ENCODE peak calls at places on chromosomes 2 and 18, in five cellular contexts. V is neural crest cell, J is neural progenitor cell, C is NB4, Q is foreskin fibroblast. M is an unnamed sample.

GRCh38 chr2:220167956-220168355 is 540.5 kb downstream of the SLC4A3 start:
- DNase-seq in J (no peak), C (no peak), V (no peak), Q (no peak), M (no peak)

GRCh38 chr2:160630801-160631590 is 137.4 kb upstream of the RBMS1 start:
- DNase-seq in V (no peak), Q (peak), J (no peak), C (no peak), M (no peak)

GRCh38 chr2:37588316-37588777 is 83.1 kb downstream of the CDC42EP3 start:
- DNase-seq in V (no peak), C (no peak), J (no peak), Q (peak), M (no peak)

GRCh38 chr2:108535380-108535677 is 1.1 kb downstream of the LIMS1 start:
- DNase-seq in C (peak), J (peak), V (no peak), Q (peak), M (no peak)

GRCh38 chr2:206981739-206982336 is 42.5 kb downstream of the CPO start:
- DNase-seq in Q (peak), J (peak), C (peak), V (peak), M (peak)

GRCh38 chr2:113842919-113843736 is 46.8 kb upstream of the ACTR3 start:
- DNase-seq in Q (no peak), C (no peak), J (no peak), V (no peak), M (no peak)

GRCh38 chr2:6471419-6471818 is 394.3 kb downstream of the CMPK2 start:
- DNase-seq in C (no peak), Q (no peak), J (no peak), V (no peak), M (no peak)

GRCh38 chr18:39571511-39571910 is 2005.9 kb upstream of the CELF4 start:
- DNase-seq in J (peak), C (peak), Q (peak), V (no peak), M (peak)

GRCh38 chr2:64866797-64867196 is 122.4 kb upstream of the SLC1A4 start:
- DNase-seq in V (no peak), C (no peak), J (no peak), Q (peak), M (no peak)

GRCh38 chr2:170587937-170588336 is 127.2 kb upstream of the SP5 start:
- DNase-seq in C (no peak), Q (peak), V (no peak), J (no peak), M (no peak)

DNA sequence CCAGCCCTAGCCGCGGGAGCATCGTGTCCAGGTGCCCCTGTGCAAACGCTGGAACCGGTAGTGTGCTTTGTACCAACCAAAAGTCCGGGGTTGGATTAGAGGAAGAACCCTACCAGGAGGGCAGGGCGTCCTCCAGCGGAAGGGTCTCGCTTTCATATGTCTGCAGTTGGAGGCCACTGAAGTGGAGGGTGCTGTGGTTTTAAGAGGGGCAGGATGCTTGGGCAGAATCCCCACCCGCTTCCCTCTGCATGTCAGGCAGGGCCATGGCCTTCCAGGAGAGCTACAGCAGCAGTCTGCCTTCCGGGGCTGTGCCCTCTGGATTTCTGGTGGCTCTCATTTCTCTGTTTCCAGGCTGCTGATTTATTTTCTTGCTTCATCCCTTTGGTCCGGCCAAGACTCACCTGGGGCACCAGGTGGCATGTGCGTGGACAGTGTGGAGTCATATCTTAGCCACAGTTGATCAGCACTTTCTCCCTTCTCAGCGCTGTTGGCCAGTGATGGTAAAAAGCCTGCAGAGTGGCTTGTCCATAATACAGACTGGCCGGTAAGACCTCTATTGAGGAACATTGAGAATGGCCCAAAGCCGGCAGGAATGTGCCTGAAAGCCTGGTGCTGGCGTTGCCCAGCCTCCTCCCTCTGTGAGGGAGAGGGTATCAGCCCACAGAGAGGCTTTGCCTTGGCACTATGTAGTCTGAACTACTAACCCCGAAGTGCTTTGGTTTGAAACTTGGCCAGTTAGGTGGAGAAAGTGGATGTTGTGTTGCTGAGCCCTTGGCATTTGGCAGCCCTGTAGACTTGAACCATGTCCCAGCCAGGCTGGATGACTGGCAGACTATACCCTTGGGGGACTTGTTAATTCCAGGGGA is 1.8 kb downstream of the AGAP1 start:
- DNase-seq in V (no peak), C (no peak), J (peak), Q (no peak), M (no peak)
- TF ChIP-seq CTCF in V (peak), C (no peak), J (no peak), Q (no peak), M (no peak)

GRCh38 chr2:168326578-168326977 is 79.2 kb upstream of the STK39 start:
- DNase-seq in J (no peak), Q (no peak), V (no peak), C (no peak), M (no peak)

GRCh38 chr2:168327328-168327727 is 79.9 kb upstream of the STK39 start:
- DNase-seq in V (no peak), Q (no peak), C (no peak), J (no peak), M (no peak)

GRCh38 chr2:168330624-168331423 is 83.4 kb upstream of the STK39 start:
- DNase-seq in V (no peak), Q (no peak), C (no peak), J (no peak), M (no peak)

GRCh38 chr2:168323456-168324058 is 76.2 kb upstream of the STK39 start:
- DNase-seq in V (no peak), Q (no peak), J (no peak), C (no peak), M (no peak)

DNA sequence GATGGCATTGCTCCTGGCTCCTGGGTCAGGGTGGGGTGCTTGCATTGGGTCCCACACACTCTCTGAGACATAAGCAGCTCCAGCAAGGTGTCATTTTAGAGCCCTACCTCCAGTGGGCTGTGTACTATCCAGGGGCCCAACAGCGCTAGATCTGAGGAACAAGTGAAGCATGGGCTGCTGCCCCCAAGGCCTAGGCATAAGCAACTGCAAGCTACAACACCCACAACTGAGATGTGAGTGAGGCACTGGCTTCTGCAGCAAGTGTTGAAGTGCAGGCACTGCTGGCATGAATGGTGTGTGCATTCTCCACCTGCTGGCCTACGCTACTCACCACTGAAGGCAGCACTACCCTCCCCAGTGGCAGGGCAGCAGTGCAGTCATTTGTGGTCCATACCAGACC is 81.0 kb upstream of the STK39 start:
- DNase-seq in Q (no peak), V (no peak), C (no peak), J (no peak), M (no peak)
- TF ChIP-seq CTCF in Q (no peak), V (no peak), C (no peak), J (no peak), M (no peak)

GRCh38 chr2:146697307-146697706 is 1147.5 kb upstream of the ACVR2A start:
- DNase-seq in V (no peak), Q (no peak), C (no peak), J (no peak), M (no peak)

GRCh38 chr2:146701183-146701582 is 1143.6 kb upstream of the ACVR2A start:
- DNase-seq in C (peak), Q (peak), V (no peak), J (peak), M (no peak)
- TF ChIP-seq CTCF in C (peak), Q (no peak), V (no peak), J (peak), M (no peak)

DNA sequence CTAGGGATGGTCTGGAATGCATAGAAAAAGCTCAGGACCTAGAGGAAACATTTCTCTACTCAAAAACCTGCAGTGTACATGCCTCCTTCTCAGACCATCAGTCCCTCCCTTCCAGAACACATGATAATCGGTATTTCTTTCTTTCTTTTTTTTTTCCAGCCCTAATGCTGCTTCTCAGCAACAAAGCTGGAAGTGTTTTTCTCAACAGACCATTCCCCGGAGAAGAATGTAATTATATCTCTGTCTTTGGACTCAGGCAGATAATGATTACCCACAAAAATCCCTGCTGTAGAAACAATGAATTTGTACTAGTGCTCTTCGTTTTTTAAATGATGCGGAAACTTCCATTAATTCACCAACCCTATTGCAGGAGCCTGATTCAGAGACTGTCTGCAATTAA is 44.1 kb upstream of the NDUFV2 start:
- DNase-seq in J (no peak), C (no peak), V (no peak), Q (no peak), M (no peak)
- TF ChIP-seq CTCF in J (no peak), C (no peak), V (no peak), Q (no peak), M (no peak)

GRCh38 chr2:227366861-227367800 is 12.0 kb downstream of the TM4SF20 start:
- DNase-seq in C (no peak), V (no peak), J (no peak), Q (peak), M (no peak)

GRCh38 chr2:227365833-227366232 is 13.3 kb downstream of the TM4SF20 start:
- DNase-seq in J (no peak), C (no peak), V (no peak), Q (peak), M (no peak)

GRCh38 chr2:227360351-227360750 is 18.8 kb downstream of the TM4SF20 start:
- DNase-seq in V (no peak), Q (no peak), J (no peak), C (no peak), M (no peak)

DNA sequence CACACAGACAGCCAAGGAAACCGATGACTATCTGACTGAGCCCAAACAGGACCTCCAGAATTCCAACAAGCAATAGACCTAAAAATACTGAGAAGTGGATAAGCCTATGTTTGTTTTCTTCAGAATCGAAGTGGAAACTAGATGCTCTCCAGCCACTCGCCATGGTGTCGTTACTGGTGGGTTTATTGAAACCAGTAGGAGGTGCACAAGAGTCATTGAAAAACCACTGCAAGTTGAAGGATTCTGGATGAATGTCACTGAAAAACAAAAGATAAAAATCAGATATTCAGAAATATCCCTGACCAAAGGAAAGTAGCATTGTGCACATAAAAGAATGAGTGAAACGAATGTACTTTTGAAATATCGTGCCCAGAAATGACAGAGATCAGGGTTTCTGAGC is 15.3 kb downstream of the TM4SF20 start:
- DNase-seq in V (no peak), J (no peak), C (peak), Q (peak), M (no peak)
- TF ChIP-seq CTCF in V (peak), J (peak), C (peak), Q (no peak), M (no peak)

DNA sequence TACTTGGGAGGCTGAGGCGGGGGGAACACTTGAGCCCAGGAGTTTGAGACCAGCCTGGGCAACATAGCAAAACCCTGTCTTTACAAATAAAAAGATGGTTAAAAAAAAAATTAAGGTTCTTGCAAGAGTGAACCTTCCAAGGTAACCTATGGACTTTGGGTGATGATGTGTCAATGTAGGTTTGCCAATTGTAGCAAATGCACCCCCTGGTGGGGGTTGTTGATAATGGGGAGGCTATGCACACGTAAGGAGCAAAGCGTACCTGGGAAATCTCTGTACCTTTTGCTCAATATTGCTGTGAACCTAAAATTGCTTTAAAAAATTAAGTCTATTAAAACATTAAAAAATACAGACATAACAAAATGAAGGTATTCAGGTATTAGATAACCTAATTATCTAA is 70.4 kb downstream of the CWC22 start:
- DNase-seq in C (peak), Q (peak), V (peak), J (peak), M (no peak)
- TF ChIP-seq CTCF in C (peak), Q (peak), V (peak), J (peak), M (no peak)

DNA sequence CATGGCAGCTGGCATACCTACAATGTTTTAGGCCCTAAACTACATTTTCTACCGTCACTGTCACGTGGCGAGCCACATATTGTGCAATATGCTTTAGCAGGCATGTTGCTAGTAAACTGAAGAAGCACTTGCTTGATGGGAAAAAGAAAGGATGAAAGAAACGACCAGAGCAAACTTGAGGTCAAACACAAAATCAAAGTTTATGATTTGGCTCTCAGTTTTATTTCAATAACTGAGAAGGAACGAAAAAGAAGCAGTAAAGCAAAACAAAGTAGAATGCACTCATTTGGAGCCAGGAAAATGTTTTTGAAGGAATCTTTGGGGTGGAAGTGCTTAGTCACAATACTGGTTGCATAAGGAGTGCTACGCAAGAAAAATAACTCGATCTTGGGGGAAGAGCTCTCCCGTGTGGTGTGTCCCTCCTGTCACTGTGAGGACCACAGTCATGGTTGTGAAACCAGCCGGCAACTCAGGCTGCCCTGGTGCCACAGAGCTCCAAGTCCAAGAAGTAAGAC is 349.8 kb downstream of the RBM43 start:
- DNase-seq in V (no peak), C (peak), J (no peak), Q (peak), M (no peak)
- TF ChIP-seq CTCF in V (no peak), C (no peak), J (no peak), Q (peak), M (no peak)

GRCh38 chr2:157572725-157573124 is 55.9 kb downstream of the ACVR1C start:
- DNase-seq in V (no peak), C (peak), J (no peak), Q (no peak), M (no peak)
- TF ChIP-seq CTCF in V (peak), C (no peak), J (peak), Q (peak), M (no peak)